ENCODE peak calls at places on chromosomes 3 and 15, in six cellular contexts. X is GM03348; N is stimulated activated naive CD8-positive, alpha-beta T cell treated with anti-CD3 and anti-CD28 coated beads, Interleukin-15, amount 100 ng/mL, for 72 hours; A is foreskin fibroblast; Y is stimulated activated CD4-positive, alpha-beta T cell treated with anti-CD3 and anti-CD28 coated beads, Interleukin-2, amount 100 ng/mL, for 48 hours; B is hypothalamus. H is an unnamed sample.

GRCh38 chr15:70030851-70031645 is 66.7 kb downstream of the TLE3 start:
- DNase-seq in X (no peak), N (no peak), A (no peak), Y (no peak), B (no peak), H (no peak)

GRCh38 chr3:127544806-127545545 is 45.6 kb downstream of the TPRA1 start:
- DNase-seq in X (no peak), N (no peak), A (no peak), Y (no peak), B (no peak), H (no peak)

GRCh38 chr3:12753275-12754028 is 5.6 kb downstream of the TMEM40 start:
- DNase-seq in X (no peak), N (no peak), A (no peak), Y (no peak), B (no peak), H (peak)

GRCh38 chr15:78910836-78911235 is 34.0 kb downstream of the CTSH start:
- DNase-seq in X (no peak), N (no peak), A (no peak), Y (no peak), B (no peak), H (no peak)

GRCh38 chr15:77630956-77631789 is 1.5 kb downstream of the LINGO1 start:
- DNase-seq in X (no peak), N (no peak), A (no peak), Y (no peak), B (peak), H (peak)

GRCh38 chr15:39367591-39367990 is 213.3 kb upstream of the THBS1 start:
- DNase-seq in X (peak), N (no peak), A (no peak), Y (no peak), B (no peak), H (no peak)

GRCh38 chr3:127043731-127044510 is 61.0 kb downstream of the PLXNA1 start:
- DNase-seq in X (peak), N (no peak), A (no peak), Y (no peak), B (no peak), H (no peak)

GRCh38 chr15:76147906-76148553 is 88.2 kb downstream of the TMEM266 start:
- DNase-seq in X (peak), N (peak), A (no peak), Y (peak), B (no peak), H (peak)

GRCh38 chr3:98617841-98618240 is 24.4 kb upstream of the CPOX start:
- DNase-seq in X (no peak), N (no peak), A (no peak), Y (no peak), B (no peak), H (no peak)

GRCh38 chr15:29140475-29141172 is 129.0 kb downstream of the NSMCE3 start:
- DNase-seq in X (no peak), N (no peak), A (no peak), Y (no peak), B (no peak), H (no peak)

H was measured in MG63.